ENCODE peak calls at places on chromosomes 2 and 18, in eight cellular contexts. J, L, P, V, U, A, H and Z are unnamed samples.

GRCh38 chr2:166375736-166376487 is at the start of gene SCN9A:
- DNase-seq in J (no peak), L (peak; percentile 58), P (peak; percentile 92), V (peak; percentile 63), U (peak; percentile 83), A (peak; percentile 69), H (peak; percentile 46), Z (peak; percentile 88)

GRCh38 chr2:66437055-66437454 is 2.1 kb downstream of the MEIS1 start:
- DNase-seq in J (no peak), L (peak; percentile 52), P (no peak), V (no peak), U (peak; percentile 54), A (no peak), H (peak; percentile 64), Z (no peak)

GRCh38 chr2:17331636-17332035 is 186.6 kb downstream of the RAD51AP2 start:
- DNase-seq in J (no peak), L (no peak), P (no peak), V (no peak), U (no peak), A (no peak), H (no peak), Z (no peak)

GRCh38 chr18:31044926-31045325 is 2.4 kb upstream of the DSC3 start:
- DNase-seq in J (no peak), L (no peak), P (no peak), V (no peak), U (no peak), A (no peak), H (no peak), Z (no peak)

GRCh38 chr2:221779614-221780067 is 207.5 kb upstream of the EPHA4 start:
- DNase-seq in J (no peak), L (peak; percentile 81), P (no peak), V (no peak), U (peak; percentile 90), A (no peak), H (peak; percentile 99), Z (no peak)

GRCh38 chr2:132267372-132267771 is 105.6 kb upstream of the ANKRD30BL start:
- DNase-seq in J (no peak), L (peak; percentile 1), P (no peak), V (no peak), U (no peak), A (no peak), H (peak; percentile 17), Z (no peak)

GRCh38 chr2:140154271-140154670 is 1374.1 kb upstream of the NXPH2 start:
- DNase-seq in J (no peak), L (no peak), P (peak; percentile 67), V (no peak), U (no peak), A (no peak), H (no peak), Z (peak; percentile 3)

GRCh38 chr2:29064746-29065478 is 9.4 kb downstream of the PCARE start:
- DNase-seq in J (no peak), L (no peak), P (no peak), V (no peak), U (no peak), A (no peak), H (no peak), Z (no peak)

GRCh38 chr2:33197198-33197938 is 250.6 kb downstream of the LTBP1 start:
- DNase-seq in J (no peak), L (no peak), P (no peak), V (no peak), U (no peak), A (no peak), H (no peak), Z (no peak)

GRCh38 chr2:118882693-118883336 is 35.4 kb upstream of the EN1 start:
- DNase-seq in J (peak; percentile 56), L (peak; percentile 71), P (peak; percentile 83), V (peak; percentile 52), U (peak; percentile 21), A (peak; percentile 62), H (peak; percentile 62), Z (peak; percentile 64)

GRCh38 chr2:194735837-194736542 is 921.0 kb upstream of the SLC39A10 start:
- DNase-seq in J (no peak), L (no peak), P (no peak), V (no peak), U (no peak), A (no peak), H (no peak), Z (no peak)

GRCh38 chr2:232781765-232782164 is 5.4 kb upstream of the KCNJ13 start:
- DNase-seq in J (no peak), L (peak; percentile 79), P (no peak), V (no peak), U (peak; percentile 79), A (no peak), H (peak; percentile 57), Z (no peak)

GRCh38 chr2:15729709-15730544 is 138.3 kb downstream of the DDX1 start:
- DNase-seq in J (no peak), L (no peak), P (no peak), V (no peak), U (no peak), A (peak; percentile 1), H (no peak), Z (no peak)

DNA sequence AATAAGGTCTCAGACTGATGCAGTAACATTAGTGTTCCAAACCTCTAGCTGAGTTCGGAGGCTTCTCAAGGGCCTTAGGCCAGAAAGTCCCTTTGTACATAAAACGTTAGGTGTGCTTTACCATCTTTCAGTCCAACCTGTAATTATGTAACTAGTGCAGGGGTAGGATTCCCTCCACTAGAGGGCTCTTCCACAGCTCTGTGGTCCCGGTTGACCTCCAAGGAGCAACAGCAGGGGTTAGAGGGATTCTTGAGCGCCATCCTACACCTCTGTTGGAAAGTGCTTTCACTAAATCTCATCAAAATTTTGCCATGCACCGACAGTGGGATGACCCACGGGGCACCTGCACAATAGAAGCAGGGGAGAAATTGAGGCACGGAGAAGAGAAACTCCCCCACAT is 155.8 kb upstream of the LRP1B start:
- DNase-seq in J (no peak), L (no peak), P (peak; percentile 71), V (no peak), U (no peak), A (no peak), H (no peak), Z (peak; percentile 18)
- TF ChIP-seq CTCF in J (no peak), L (peak; percentile 15), P (peak; percentile 89), V (no peak), U (peak; percentile 36), A (no peak), H (no peak), Z (peak; percentile 54)

DNA sequence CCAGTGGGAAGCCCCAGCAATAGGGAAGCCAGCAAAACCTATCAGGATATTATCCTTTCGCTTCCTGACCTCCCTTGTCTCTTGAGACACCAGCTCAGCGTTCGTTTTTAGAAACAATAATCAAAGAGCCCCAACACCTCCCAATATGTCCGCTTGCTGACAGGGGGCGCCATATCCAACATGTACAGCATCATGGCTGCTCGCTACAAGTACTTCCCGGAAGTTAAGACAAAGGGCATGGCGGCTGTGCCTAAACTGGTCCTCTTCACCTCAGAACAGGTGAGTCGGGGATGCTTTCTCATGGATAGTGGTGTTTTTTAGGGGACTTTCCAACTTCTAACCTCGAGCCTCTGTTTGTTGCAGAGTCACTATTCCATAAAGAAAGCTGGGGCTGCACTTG is 28.7 kb downstream of the GAD1 start:
- DNase-seq in J (no peak), L (no peak), P (peak; percentile 75), V (no peak), U (no peak), A (no peak), H (no peak), Z (peak; percentile 27)
- TF ChIP-seq CTCF in J (no peak), L (peak; percentile 7), P (peak; percentile 72), V (no peak), U (no peak), A (no peak), H (no peak), Z (peak; percentile 26)

DNA sequence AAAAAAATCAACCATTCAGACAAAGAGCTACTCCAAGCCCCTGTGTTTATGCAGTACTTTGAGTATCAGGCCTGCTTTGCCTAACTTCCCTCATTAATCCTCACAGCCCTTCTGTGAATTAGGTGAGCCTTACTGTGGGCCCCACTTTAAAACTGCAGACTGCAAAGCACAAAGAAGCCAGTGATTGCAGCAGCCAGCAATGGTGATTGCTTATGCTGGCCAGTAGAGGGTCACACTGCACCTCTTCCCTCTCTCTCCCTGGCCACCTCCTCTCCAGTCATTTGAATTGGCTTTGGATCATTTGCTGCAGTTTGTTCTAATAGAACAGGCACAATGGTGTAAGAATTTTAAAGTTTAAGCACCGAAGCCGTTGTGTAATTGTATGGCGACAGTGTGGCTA is 229.9 kb downstream of the AGPS start:
- DNase-seq in J (peak; percentile 12), L (no peak), P (peak; percentile 67), V (no peak), U (no peak), A (no peak), H (peak; percentile 42), Z (peak; percentile 39)
- TF ChIP-seq CTCF in J (no peak), L (no peak), P (peak; percentile 70), V (no peak), U (no peak), A (no peak), H (peak; percentile 75), Z (peak; percentile 57)

DNA sequence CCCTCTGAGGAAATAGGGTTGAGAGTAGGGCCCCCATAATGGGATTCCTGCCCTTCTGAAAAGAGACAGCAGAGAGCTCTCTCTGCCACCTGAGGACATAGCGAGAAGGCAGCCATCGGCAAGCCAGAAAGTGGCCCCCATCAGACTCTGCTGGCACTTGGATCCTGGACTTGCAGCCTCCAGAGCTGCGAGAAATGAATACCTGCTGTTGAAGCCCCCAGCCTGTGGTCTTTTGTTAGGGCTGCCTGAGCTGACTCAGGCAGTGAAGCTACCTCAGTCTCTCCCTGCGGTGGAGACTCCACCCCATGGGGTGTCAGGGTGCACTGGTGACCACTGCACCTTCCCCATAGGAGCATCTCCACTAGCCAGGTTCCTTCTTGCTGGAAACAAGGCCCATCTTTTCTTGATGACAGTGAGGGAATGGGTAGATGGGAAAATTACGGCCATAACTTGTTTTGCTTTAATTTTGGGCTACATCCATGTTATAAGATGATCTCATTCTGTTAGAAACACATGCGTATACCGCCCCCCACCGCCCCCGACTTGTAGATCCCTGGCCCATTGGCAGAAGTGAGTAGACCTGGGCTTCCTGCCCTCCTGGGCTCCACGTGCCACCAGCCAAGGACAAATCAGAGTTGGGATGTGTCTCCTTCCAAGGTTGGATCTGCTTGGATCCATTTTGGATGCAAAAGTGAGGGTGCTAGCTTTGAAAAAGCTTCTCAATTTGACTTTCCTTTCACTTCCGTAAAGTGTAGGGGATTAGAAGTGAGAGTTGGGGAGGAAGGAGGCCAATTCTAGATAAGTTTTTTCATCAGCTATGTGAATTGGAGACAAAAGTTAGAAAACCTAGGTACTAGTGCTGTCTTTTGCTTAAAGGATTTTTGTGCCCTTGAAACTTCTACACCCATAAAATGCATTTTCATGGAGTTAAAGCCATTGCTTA is 42.9 kb downstream of the NCK2 start:
- DNase-seq in J (no peak), L (peak; percentile 34), P (no peak), V (peak; percentile 61), U (no peak), A (no peak), H (no peak), Z (no peak)
- TF ChIP-seq CTCF in J (no peak), L (no peak), P (no peak), V (peak; percentile 25), U (no peak), A (no peak), H (no peak), Z (no peak)